ENCODE peak calls at places on chromosomes 6 and 20, in six cellular contexts. M, G, L, S, W and J are unnamed samples.

GRCh38 chr6:6438286-6438685 is 117.8 kb upstream of the F13A1 start:
- DNase-seq in M (no peak), G (no peak), L (no peak), S (no peak), W (no peak), J (no peak)

GRCh38 chr20:3000852-3001523 is 42.4 kb upstream of the GNRH2 start:
- DNase-seq in M (peak), G (no peak), L (peak), S (no peak), W (no peak), J (peak)

GRCh38 chr6:117449549-117450439 is 24.1 kb upstream of the ROS1 start:
- DNase-seq in M (peak), G (no peak), L (peak), S (peak), W (peak), J (peak)

GRCh38 chr6:157946865-157947532 is 34.7 kb upstream of the SYNJ2 start:
- DNase-seq in M (peak), G (peak), L (peak), S (no peak), W (no peak), J (peak)

GRCh38 chr6:97361286-97361685 is 78.3 kb upstream of the MMS22L start:
- DNase-seq in M (no peak), G (no peak), L (no peak), S (no peak), W (no peak), J (no peak)

GRCh38 chr6:75285156-75285639 is 606 bp upstream of the TMEM30A start:
- DNase-seq in M (no peak), G (no peak), L (no peak), S (no peak), W (no peak), J (no peak)

GRCh38 chr6:142671791-142672190 is 273.2 kb downstream of the HIVEP2 start:
- DNase-seq in M (no peak), G (no peak), L (no peak), S (no peak), W (no peak), J (no peak)

GRCh38 chr6:155085582-155086253 is 90.6 kb downstream of the TIAM2 start:
- DNase-seq in M (no peak), G (peak), L (no peak), S (no peak), W (no peak), J (peak)

GRCh38 chr20:47198254-47198671 is 158.2 kb downstream of the ZMYND8 start:
- DNase-seq in M (no peak), G (no peak), L (no peak), S (no peak), W (peak), J (no peak)

GRCh38 chr20:18981956-18982539 is 168.5 kb downstream of the SCP2D1 start:
- DNase-seq in M (no peak), G (no peak), L (no peak), S (no peak), W (no peak), J (peak)

GRCh38 chr6:15577106-15577505 is 85.7 kb downstream of the DTNBP1 start:
- DNase-seq in M (no peak), G (no peak), L (no peak), S (no peak), W (no peak), J (no peak)

GRCh38 chr6:47455533-47456209 is 21.9 kb upstream of the CD2AP start:
- DNase-seq in M (no peak), G (no peak), L (no peak), S (no peak), W (no peak), J (no peak)

GRCh38 chr6:9139762-9140161 is 704.4 kb upstream of the SLC35B3 start:
- DNase-seq in M (no peak), G (no peak), L (no peak), S (no peak), W (no peak), J (peak)

GRCh38 chr20:47278907-47279348 is 77.6 kb downstream of the ZMYND8 start:
- DNase-seq in M (no peak), G (no peak), L (no peak), S (no peak), W (no peak), J (no peak)

GRCh38 chr20:18524646-18525045 is 16.9 kb downstream of the SEC23B start:
- DNase-seq in M (no peak), G (no peak), L (no peak), S (no peak), W (no peak), J (no peak)

GRCh38 chr6:160034346-160034930 is 65.6 kb downstream of the IGF2R start:
- DNase-seq in M (no peak), G (no peak), L (no peak), S (no peak), W (no peak), J (peak)

GRCh38 chr6:132228894-132229293 is 172.4 kb downstream of the MOXD1 start:
- DNase-seq in M (no peak), G (no peak), L (no peak), S (no peak), W (no peak), J (no peak)